ENCODE peak calls at places on chromosomes 16 and 17, in six cellular contexts. A is activated CD4-positive, alpha-beta memory T cell treated with anti-CD3 and anti-CD28 coated beads for 36 hours; H is stimulated activated CD8-positive, alpha-beta memory T cell treated with anti-CD3 and anti-CD28 coated beads, Interleukin-4, amount 100 ng/mL, for 24 hours; K is EL; R is neural crest cell; I is IMR-90. S is an unnamed sample.

GRCh38 chr16:1537763-1538289 is 4.4 kb downstream of the TMEM204 start:
- DNase-seq in A (peak), H (no peak), K (no peak), R (no peak), I (no peak), S (no peak)

GRCh38 chr17:4858068-4858879 is 25.1 kb downstream of the MINK1 start:
- DNase-seq in A (no peak), H (no peak), K (no peak), R (no peak), I (no peak), S (no peak)

GRCh38 chr17:17698869-17699351 is 17.7 kb downstream of the RAI1 start:
- DNase-seq in A (no peak), H (no peak), K (peak), R (no peak), I (peak), S (no peak)

GRCh38 chr17:2034157-2034556 is 4.2 kb downstream of the DPH1 start:
- DNase-seq in A (no peak), H (no peak), K (peak), R (no peak), I (no peak), S (no peak)

GRCh38 chr16:3954411-3954921 is 74.0 kb upstream of the CREBBP start:
- DNase-seq in A (no peak), H (no peak), K (no peak), R (no peak), I (peak), S (no peak)

GRCh38 chr16:53881371-53881770 is 177.4 kb downstream of the FTO start:
- DNase-seq in A (no peak), H (no peak), K (peak), R (no peak), I (peak), S (no peak)

GRCh38 chr16:56353054-56353921 is 72.1 kb downstream of the AMFR start:
- DNase-seq in A (peak), H (no peak), K (no peak), R (no peak), I (no peak), S (no peak)

GRCh38 chr17:37833237-37833859 is 88.5 kb upstream of the HNF1B start:
- DNase-seq in A (peak), H (no peak), K (no peak), R (no peak), I (no peak), S (no peak)

GRCh38 chr17:75516255-75516618 is at the start of gene TSEN54:
- DNase-seq in A (peak), H (peak), K (peak), R (peak), I (peak), S (peak)

GRCh38 chr16:69393898-69394849 is 8.4 kb upstream of the TERF2 start:
- DNase-seq in A (no peak), H (no peak), K (no peak), R (no peak), I (peak), S (no peak)

GRCh38 chr17:34218757-34219156 is 36.3 kb upstream of the CCL2 start:
- DNase-seq in A (no peak), H (no peak), K (no peak), R (no peak), I (no peak), S (no peak)

GRCh38 chr16:53052519-53053501 is at the start of gene CHD9NB:
- DNase-seq in A (peak), H (no peak), K (peak), R (no peak), I (peak), S (no peak)

GRCh38 chr17:82400830-82401229 is 17.3 kb upstream of the HEXD start:
- DNase-seq in A (peak), H (peak), K (no peak), R (no peak), I (no peak), S (no peak)

GRCh38 chr17:8320990-8321389 is 10.9 kb downstream of the ARHGEF15 start:
- DNase-seq in A (no peak), H (no peak), K (no peak), R (no peak), I (no peak), S (no peak)

GRCh38 chr16:85172465-85173071 is 60.3 kb upstream of the CIBAR2 start:
- DNase-seq in A (no peak), H (no peak), K (peak), R (no peak), I (peak), S (peak)

GRCh38 chr16:65121870-65122723 is at the start of gene CDH11:
- DNase-seq in A (no peak), H (no peak), K (peak), R (peak), I (peak), S (no peak)

GRCh38 chr17:78529871-78530670 is 47.1 kb downstream of the DNAH17 start:
- DNase-seq in A (no peak), H (no peak), K (no peak), R (no peak), I (no peak), S (no peak)

GRCh38 chr16:62700456-62701280 is 664.4 kb upstream of the CDH8 start:
- DNase-seq in A (no peak), H (no peak), K (no peak), R (no peak), I (no peak), S (no peak)

GRCh38 chr17:66466933-66467367 is 164.5 kb downstream of the PRKCA start:
- DNase-seq in A (peak), H (no peak), K (peak), R (no peak), I (peak), S (no peak)

GRCh38 chr16:87602005-87602790 is at the start of gene JPH3:
- DNase-seq in A (no peak), H (no peak), K (no peak), R (no peak), I (no peak), S (peak)

GRCh38 chr17:62001105-62001504 is 64.0 kb downstream of the MED13 start:
- DNase-seq in A (no peak), H (no peak), K (no peak), R (no peak), I (no peak), S (no peak)

GRCh38 chr16:67177743-67178699 is 5.7 kb downstream of the MATCAP1 start:
- DNase-seq in A (peak), H (no peak), K (peak), R (no peak), I (peak), S (peak)

GRCh38 chr17:830381-830780 is 48.2 kb downstream of the MRM3 start:
- DNase-seq in A (no peak), H (no peak), K (no peak), R (no peak), I (no peak), S (no peak)

GRCh38 chr17:50191070-50192045 is 10.1 kb downstream of the COL1A1 start:
- DNase-seq in A (no peak), H (no peak), K (no peak), R (no peak), I (peak), S (no peak)

GRCh38 chr17:74639704-74640142 is 16.2 kb upstream of the CD300E start:
- DNase-seq in A (peak), H (no peak), K (no peak), R (no peak), I (no peak), S (no peak)

GRCh38 chr17:40612510-40613244 is 34.9 kb downstream of the SMARCE1 start:
- DNase-seq in A (peak), H (peak), K (no peak), R (no peak), I (no peak), S (no peak)

GRCh38 chr16:29911676-29912010 is 11.4 kb downstream of the ASPHD1 start:
- DNase-seq in A (no peak), H (no peak), K (no peak), R (no peak), I (no peak), S (peak)

GRCh38 chr16:47732122-47732805 is 271.1 kb downstream of the PHKB start:
- DNase-seq in A (no peak), H (no peak), K (peak), R (no peak), I (peak), S (no peak)

GRCh38 chr16:3646348-3646920 is 8.1 kb upstream of the DNASE1 start:
- DNase-seq in A (peak), H (no peak), K (no peak), R (no peak), I (peak), S (peak)

GRCh38 chr17:19433240-19433639 is 22.2 kb downstream of the RNF112 start:
- DNase-seq in A (no peak), H (no peak), K (no peak), R (no peak), I (no peak), S (no peak)

GRCh38 chr16:54503011-54503410 is 216.4 kb upstream of the IRX3 start:
- DNase-seq in A (no peak), H (no peak), K (no peak), R (no peak), I (no peak), S (no peak)

GRCh38 chr17:77035526-77035925 is 105.2 kb upstream of the SEC14L1 start:
- DNase-seq in A (no peak), H (no peak), K (no peak), R (no peak), I (no peak), S (no peak)

GRCh38 chr16:62077998-62078397 is 41.8 kb upstream of the CDH8 start:
- DNase-seq in A (no peak), H (no peak), K (peak), R (peak), I (no peak), S (peak)

GRCh38 chr16:89952551-89952950 is 4.0 kb downstream of the DEF8 start:
- DNase-seq in A (no peak), H (no peak), K (no peak), R (no peak), I (no peak), S (no peak)

GRCh38 chr17:80447790-80448189 is 28.6 kb downstream of the NPTX1 start:
- DNase-seq in A (no peak), H (no peak), K (no peak), R (no peak), I (no peak), S (no peak)

GRCh38 chr17:82754297-82755208 is 2.7 kb downstream of the TBCD start:
- DNase-seq in A (peak), H (no peak), K (no peak), R (no peak), I (no peak), S (peak)

GRCh38 chr16:1290860-1291575 is 18.4 kb upstream of the UBE2I start:
- DNase-seq in A (no peak), H (no peak), K (no peak), R (no peak), I (no peak), S (no peak)

S was measured in HEK293T.